ENCODE peak calls at places on chromosomes 12 and 14, in ten cellular contexts. One of them, this sample, is unnamed.

GRCh38 chr12:10982244-10982643 is 4.5 kb downstream of the TAS2R50 start:
- DNase-seq in GM12891: no peak
- DNase-seq in IMR-90: no peak
- DNase-seq in ovary: no peak
- DNase-seq in A549: no peak
- DNase-seq in lower leg skin: no peak
- DNase-seq in NB4: no peak
- DNase-seq in GM12892: no peak
- DNase-seq in heart left ventricle: no peak
- DNase-seq in stomach: no peak
- DNase-seq in this sample: no peak

GRCh38 chr14:89855961-89856360 is 98.6 kb downstream of the EFCAB11 start:
- DNase-seq in GM12891: no peak
- DNase-seq in IMR-90: peak; percentile 89
- DNase-seq in ovary: no peak
- DNase-seq in A549: no peak
- DNase-seq in lower leg skin: no peak
- DNase-seq in NB4: no peak
- DNase-seq in GM12892: no peak
- DNase-seq in heart left ventricle: no peak
- DNase-seq in stomach: no peak
- DNase-seq in this sample: no peak

GRCh38 chr12:105946541-105946940 is 192.2 kb downstream of the NUAK1 start:
- DNase-seq in GM12891: no peak
- DNase-seq in IMR-90: peak; percentile 28
- DNase-seq in ovary: no peak
- DNase-seq in A549: no peak
- DNase-seq in lower leg skin: no peak
- DNase-seq in NB4: no peak
- DNase-seq in GM12892: no peak
- DNase-seq in heart left ventricle: peak; percentile 65
- DNase-seq in stomach: no peak
- DNase-seq in this sample: no peak

GRCh38 chr12:43945983-43946382 is 110.1 kb downstream of the TMEM117 start:
- DNase-seq in GM12891: no peak
- DNase-seq in IMR-90: peak; percentile 7
- DNase-seq in ovary: no peak
- DNase-seq in A549: no peak
- DNase-seq in lower leg skin: no peak
- DNase-seq in NB4: no peak
- DNase-seq in GM12892: no peak
- DNase-seq in heart left ventricle: no peak
- DNase-seq in stomach: no peak
- DNase-seq in this sample: no peak

GRCh38 chr12:48996794-48997718 is 2.1 kb downstream of the DDN start:
- DNase-seq in GM12891: peak; percentile 72
- DNase-seq in IMR-90: peak; percentile 67
- DNase-seq in ovary: peak; percentile 57
- DNase-seq in A549: peak; percentile 94
- DNase-seq in lower leg skin: peak; percentile 95
- DNase-seq in NB4: peak; percentile 87
- DNase-seq in GM12892: peak; percentile 61
- DNase-seq in heart left ventricle: peak; percentile 78
- DNase-seq in stomach: peak; percentile 81
- DNase-seq in this sample: peak; percentile 70

GRCh38 chr14:73935666-73936065 is 14.2 kb downstream of the FAM161B start:
- DNase-seq in GM12891: no peak
- DNase-seq in IMR-90: no peak
- DNase-seq in ovary: no peak
- DNase-seq in A549: peak; percentile 75
- DNase-seq in lower leg skin: no peak
- DNase-seq in NB4: no peak
- DNase-seq in GM12892: no peak
- DNase-seq in heart left ventricle: no peak
- DNase-seq in stomach: no peak
- DNase-seq in this sample: no peak

GRCh38 chr12:93713060-93713459 is 35.9 kb downstream of the CRADD start:
- DNase-seq in GM12891: no peak
- DNase-seq in IMR-90: no peak
- DNase-seq in ovary: no peak
- DNase-seq in A549: no peak
- DNase-seq in lower leg skin: no peak
- DNase-seq in NB4: no peak
- DNase-seq in GM12892: no peak
- DNase-seq in heart left ventricle: no peak
- DNase-seq in stomach: no peak
- DNase-seq in this sample: no peak

GRCh38 chr12:76201758-76202157 is 117.3 kb upstream of the NAP1L1 start:
- DNase-seq in GM12891: no peak
- DNase-seq in IMR-90: peak; percentile 12
- DNase-seq in ovary: no peak
- DNase-seq in A549: no peak
- DNase-seq in lower leg skin: no peak
- DNase-seq in NB4: no peak
- DNase-seq in GM12892: no peak
- DNase-seq in heart left ventricle: no peak
- DNase-seq in stomach: no peak
- DNase-seq in this sample: no peak

GRCh38 chr12:6547987-6548386 is 7.9 kb downstream of the IFFO1 start:
- DNase-seq in GM12891: no peak
- DNase-seq in IMR-90: peak; percentile 89
- DNase-seq in ovary: peak; percentile 40
- DNase-seq in A549: peak; percentile 28
- DNase-seq in lower leg skin: no peak
- DNase-seq in NB4: no peak
- DNase-seq in GM12892: no peak
- DNase-seq in heart left ventricle: no peak
- DNase-seq in stomach: no peak
- DNase-seq in this sample: no peak

GRCh38 chr14:33790996-33791395 is 159.9 kb downstream of the EGLN3 start:
- DNase-seq in GM12891: no peak
- DNase-seq in IMR-90: no peak
- DNase-seq in ovary: no peak
- DNase-seq in A549: no peak
- DNase-seq in lower leg skin: no peak
- DNase-seq in NB4: no peak
- DNase-seq in GM12892: no peak
- DNase-seq in heart left ventricle: no peak
- DNase-seq in stomach: no peak
- DNase-seq in this sample: no peak

GRCh38 chr14:99793213-99794155 is at the start of gene EML1:
- DNase-seq in GM12891: peak; percentile 95
- DNase-seq in IMR-90: peak; percentile 76
- DNase-seq in ovary: peak; percentile 90
- DNase-seq in A549: peak; percentile 88
- DNase-seq in lower leg skin: peak; percentile 93
- DNase-seq in NB4: peak; percentile 78
- DNase-seq in GM12892: peak; percentile 92
- DNase-seq in heart left ventricle: peak; percentile 89
- DNase-seq in stomach: peak; percentile 83
- DNase-seq in this sample: peak; percentile 75
- TF ChIP-seq POLR2A in GM12891: no peak
- TF ChIP-seq POLR2A in IMR-90: peak; percentile 81
- TF ChIP-seq POLR2A in ovary: no peak
- TF ChIP-seq POLR2A in A549: peak; percentile 58
- TF ChIP-seq POLR2A in lower leg skin: no peak
- TF ChIP-seq POLR2A in NB4: no peak
- TF ChIP-seq POLR2A in GM12892: no peak
- TF ChIP-seq POLR2A in heart left ventricle: no peak
- TF ChIP-seq POLR2A in stomach: no peak
- TF ChIP-seq POLR2A in this sample: no peak

DNA sequence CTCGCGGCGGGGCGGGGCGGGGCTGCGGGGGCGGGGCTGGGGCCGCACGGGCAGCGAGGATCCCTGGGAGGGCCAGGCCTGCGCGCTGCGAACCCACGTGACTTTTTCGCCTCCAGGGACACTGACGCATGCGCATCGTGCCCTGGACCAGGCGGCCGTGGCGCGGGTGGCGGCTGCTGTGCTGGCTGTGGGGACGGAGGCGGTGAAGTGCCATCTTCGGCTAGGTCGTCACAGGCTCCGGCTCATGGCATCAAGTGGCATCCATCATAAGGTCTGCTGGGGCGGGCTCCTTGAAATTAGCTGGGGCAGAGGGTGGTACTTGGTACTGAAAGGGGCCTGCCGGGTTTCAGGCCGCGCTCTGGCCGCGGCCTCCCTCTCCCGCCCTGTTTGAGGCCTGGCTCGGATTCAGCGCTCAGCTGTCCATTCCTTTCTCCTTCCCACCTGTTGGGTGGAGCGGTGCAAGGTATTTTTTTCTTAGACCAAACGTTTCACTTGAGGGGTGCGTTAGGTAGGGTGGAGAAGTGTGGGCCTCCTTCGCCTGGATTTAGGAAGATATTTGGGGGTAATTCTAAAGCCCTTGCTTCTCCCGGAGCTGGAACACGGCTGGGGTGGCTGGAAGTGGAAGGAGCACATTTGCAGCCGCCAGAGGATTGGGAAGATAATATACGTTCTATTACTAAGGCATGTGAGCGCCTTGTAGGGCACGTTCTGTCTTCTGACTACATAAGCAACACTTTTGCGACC is at the start of gene PRPF39:
- DNase-seq in GM12891: peak; percentile 93
- DNase-seq in IMR-90: peak; percentile 88
- DNase-seq in ovary: peak; percentile 94
- DNase-seq in A549: peak; percentile 91
- DNase-seq in lower leg skin: peak; percentile 99
- DNase-seq in NB4: peak; percentile 92
- DNase-seq in GM12892: peak; percentile 90
- DNase-seq in heart left ventricle: peak; percentile 95
- DNase-seq in stomach: peak; percentile 97
- DNase-seq in this sample: peak; percentile 94
- TF ChIP-seq POLR2A in GM12891: peak; percentile 92
- TF ChIP-seq POLR2A in IMR-90: peak; percentile 90
- TF ChIP-seq POLR2A in ovary: peak; percentile 86
- TF ChIP-seq POLR2A in A549: peak; percentile 99
- TF ChIP-seq POLR2A in lower leg skin: no peak
- TF ChIP-seq POLR2A in NB4: peak; percentile 92
- TF ChIP-seq POLR2A in GM12892: peak; percentile 95
- TF ChIP-seq POLR2A in heart left ventricle: peak; percentile 84
- TF ChIP-seq POLR2A in stomach: no peak
- TF ChIP-seq POLR2A in this sample: peak; percentile 86

DNA sequence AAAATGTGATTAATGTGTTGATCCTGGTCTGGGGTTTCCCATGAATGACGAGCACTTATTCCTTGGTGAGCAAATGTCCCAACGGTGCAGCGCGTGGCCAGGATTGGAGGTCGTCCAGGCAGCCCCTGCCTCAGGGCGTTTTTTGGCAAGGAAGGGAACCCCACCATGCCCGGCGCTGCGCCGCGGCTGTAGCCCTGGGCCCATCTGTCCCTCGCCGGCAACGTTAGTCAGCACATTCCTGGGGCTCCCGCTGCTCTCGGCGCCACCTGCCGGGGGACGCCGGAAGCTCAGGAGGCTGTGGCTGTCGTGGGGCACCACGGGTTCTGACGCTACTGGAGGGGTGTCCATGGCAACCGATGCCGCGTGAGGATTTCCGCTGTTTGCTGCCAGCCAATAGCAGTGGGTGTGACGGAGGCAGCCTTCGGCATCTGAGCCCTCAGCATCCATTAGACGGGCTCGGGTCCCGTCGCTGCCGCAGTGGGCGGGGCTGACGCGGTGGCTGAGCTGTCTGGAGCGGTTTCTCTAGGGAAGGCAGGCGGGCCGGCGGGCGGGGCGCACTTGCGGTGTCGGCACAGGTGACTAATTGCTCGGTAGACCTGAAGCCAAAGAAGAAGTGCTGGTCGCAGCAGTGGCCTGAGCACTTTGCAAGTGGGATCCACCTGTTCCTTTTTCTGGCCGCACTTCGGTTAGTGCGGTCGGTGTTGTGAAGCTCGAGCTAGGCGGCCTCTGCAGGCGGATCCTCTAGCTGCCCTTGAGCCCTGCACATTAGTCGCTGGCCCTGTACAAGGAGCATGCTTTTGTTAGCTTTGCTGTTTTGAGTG is 29.5 kb downstream of the RAB35 start:
- DNase-seq in GM12891: peak; percentile 99
- DNase-seq in IMR-90: peak; percentile 99
- DNase-seq in ovary: peak; percentile 98
- DNase-seq in A549: peak; percentile 99
- DNase-seq in lower leg skin: peak; percentile 100
- DNase-seq in NB4: peak; percentile 100
- DNase-seq in GM12892: peak; percentile 99
- DNase-seq in heart left ventricle: peak; percentile 98
- DNase-seq in stomach: peak; percentile 100
- DNase-seq in this sample: peak; percentile 98
- TF ChIP-seq POLR2A in GM12891: peak; percentile 39
- TF ChIP-seq POLR2A in IMR-90: peak; percentile 36
- TF ChIP-seq POLR2A in ovary: no peak
- TF ChIP-seq POLR2A in A549: peak; percentile 68
- TF ChIP-seq POLR2A in lower leg skin: no peak
- TF ChIP-seq POLR2A in NB4: peak; percentile 28
- TF ChIP-seq POLR2A in GM12892: peak; percentile 28
- TF ChIP-seq POLR2A in heart left ventricle: peak; percentile 48
- TF ChIP-seq POLR2A in stomach: no peak
- TF ChIP-seq POLR2A in this sample: no peak

GRCh38 chr12:123633379-123634141 is at the start of the genes EIF2B1 and GTF2H3:
- DNase-seq in GM12891: peak; percentile 97
- DNase-seq in IMR-90: peak; percentile 96
- DNase-seq in ovary: peak; percentile 95
- DNase-seq in A549: peak; percentile 99
- DNase-seq in lower leg skin: peak; percentile 99
- DNase-seq in NB4: peak; percentile 100
- DNase-seq in GM12892: peak; percentile 97
- DNase-seq in heart left ventricle: peak; percentile 95
- DNase-seq in stomach: peak; percentile 97
- DNase-seq in this sample: peak; percentile 92
- TF ChIP-seq POLR2A in GM12891: peak; percentile 99
- TF ChIP-seq POLR2A in IMR-90: peak; percentile 95
- TF ChIP-seq POLR2A in ovary: peak; percentile 80
- TF ChIP-seq POLR2A in A549: peak; percentile 92
- TF ChIP-seq POLR2A in lower leg skin: no peak
- TF ChIP-seq POLR2A in NB4: peak; percentile 99
- TF ChIP-seq POLR2A in GM12892: peak; percentile 99
- TF ChIP-seq POLR2A in heart left ventricle: peak; percentile 76
- TF ChIP-seq POLR2A in stomach: no peak
- TF ChIP-seq POLR2A in this sample: peak; percentile 85

DNA sequence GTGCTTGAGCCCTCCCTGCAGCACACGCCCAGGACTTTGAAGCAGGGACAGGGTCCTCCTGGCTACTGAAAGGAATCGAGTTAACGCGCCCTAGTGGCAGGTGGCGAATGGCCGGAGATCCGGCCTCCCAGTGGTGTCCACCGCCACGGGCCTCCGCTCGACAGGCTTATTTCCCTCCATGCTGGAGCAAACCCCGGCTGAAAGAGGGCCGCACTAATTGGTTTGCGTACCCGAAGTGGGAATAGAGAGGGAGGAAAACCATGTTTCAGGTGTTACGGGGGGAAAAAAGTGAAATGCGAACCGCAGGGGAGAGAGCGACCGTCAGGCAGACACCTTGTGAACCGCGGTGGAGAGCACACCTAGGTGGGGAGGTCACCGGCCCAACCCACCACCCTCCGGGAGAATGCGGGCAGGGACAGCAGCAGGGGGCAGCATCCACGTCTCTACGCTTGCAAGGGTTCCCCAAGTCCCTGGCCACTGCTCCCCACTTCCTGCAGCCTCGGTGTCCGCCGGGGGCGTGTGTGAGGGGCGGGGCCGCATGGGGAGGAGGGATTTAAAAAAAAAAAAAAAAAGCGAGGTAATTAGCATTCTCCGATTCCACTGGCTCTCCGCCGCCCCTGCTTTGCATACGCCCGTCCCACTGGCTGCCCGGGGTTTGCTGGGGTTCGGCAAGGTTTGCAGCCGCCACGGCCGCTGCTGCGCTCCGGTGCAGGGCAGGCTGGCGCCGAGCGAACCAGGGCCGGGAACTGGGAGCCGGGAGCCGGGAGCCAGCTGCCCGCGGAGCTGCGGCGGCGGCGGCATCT is 224.6 kb upstream of the CRY1 start:
- DNase-seq in GM12891: peak; percentile 32
- DNase-seq in IMR-90: peak; percentile 88
- DNase-seq in ovary: no peak
- DNase-seq in A549: peak; percentile 95
- DNase-seq in lower leg skin: peak; percentile 94
- DNase-seq in NB4: peak; percentile 95
- DNase-seq in GM12892: no peak
- DNase-seq in heart left ventricle: peak; percentile 79
- DNase-seq in stomach: peak; percentile 75
- DNase-seq in this sample: peak; percentile 25
- TF ChIP-seq POLR2A in GM12891: no peak
- TF ChIP-seq POLR2A in IMR-90: no peak
- TF ChIP-seq POLR2A in ovary: no peak
- TF ChIP-seq POLR2A in A549: peak; percentile 86
- TF ChIP-seq POLR2A in lower leg skin: no peak
- TF ChIP-seq POLR2A in NB4: peak; percentile 30
- TF ChIP-seq POLR2A in GM12892: no peak
- TF ChIP-seq POLR2A in heart left ventricle: no peak
- TF ChIP-seq POLR2A in stomach: no peak
- TF ChIP-seq POLR2A in this sample: no peak